ENCODE peak calls at places on chromosomes 16 and 17, in seven cellular contexts. One of them, this sample, is unnamed.

GRCh38 chr17:4721203-4722135 is 9.8 kb upstream of the MED11 start:
- DNase-seq in HFFc6: no peak
- DNase-seq in progenitor cell of endocrine pancreas: no peak
- DNase-seq in mucosa of descending colon: peak; percentile 85
- DNase-seq in brain microvascular endothelial cell: peak; percentile 45
- DNase-seq in GM20000: peak; percentile 27
- DNase-seq in dorsolateral prefrontal cortex: no peak
- DNase-seq in this sample: no peak

GRCh38 chr17:4950075-4950756 is 703 bp upstream of the ENO3 start:
- DNase-seq in mucosa of descending colon: peak; percentile 79
- DNase-seq in brain microvascular endothelial cell: no peak
- DNase-seq in dorsolateral prefrontal cortex: no peak
- DNase-seq in HFFc6: no peak
- DNase-seq in progenitor cell of endocrine pancreas: no peak
- DNase-seq in GM20000: no peak
- DNase-seq in this sample: peak; percentile 45

GRCh38 chr17:1312261-1312870 is 32.9 kb downstream of the TRARG1 start:
- DNase-seq in mucosa of descending colon: no peak
- DNase-seq in HFFc6: no peak
- DNase-seq in dorsolateral prefrontal cortex: no peak
- DNase-seq in brain microvascular endothelial cell: no peak
- DNase-seq in GM20000: no peak
- DNase-seq in progenitor cell of endocrine pancreas: peak; percentile 33
- DNase-seq in this sample: peak; percentile 85

GRCh38 chr16:68995011-68995504 is 110.4 kb upstream of the HAS3 start:
- DNase-seq in HFFc6: peak; percentile 69
- DNase-seq in dorsolateral prefrontal cortex: no peak
- DNase-seq in GM20000: no peak
- DNase-seq in progenitor cell of endocrine pancreas: no peak
- DNase-seq in mucosa of descending colon: peak; percentile 9
- DNase-seq in brain microvascular endothelial cell: peak; percentile 69
- DNase-seq in this sample: no peak

GRCh38 chr16:57422026-57422944 is 17.7 kb downstream of the CCL17 start:
- DNase-seq in mucosa of descending colon: peak; percentile 64
- DNase-seq in brain microvascular endothelial cell: peak; percentile 62
- DNase-seq in dorsolateral prefrontal cortex: no peak
- DNase-seq in GM20000: no peak
- DNase-seq in progenitor cell of endocrine pancreas: no peak
- DNase-seq in HFFc6: peak; percentile 41
- DNase-seq in this sample: peak; percentile 54

GRCh38 chr16:26005336-26005735 is 313.6 kb downstream of the HS3ST4 start:
- DNase-seq in mucosa of descending colon: no peak
- DNase-seq in dorsolateral prefrontal cortex: no peak
- DNase-seq in GM20000: no peak
- DNase-seq in brain microvascular endothelial cell: no peak
- DNase-seq in HFFc6: no peak
- DNase-seq in progenitor cell of endocrine pancreas: no peak
- DNase-seq in this sample: no peak

GRCh38 chr16:26169451-26169850 is 477.7 kb downstream of the HS3ST4 start:
- DNase-seq in dorsolateral prefrontal cortex: no peak
- DNase-seq in brain microvascular endothelial cell: no peak
- DNase-seq in GM20000: no peak
- DNase-seq in HFFc6: no peak
- DNase-seq in mucosa of descending colon: no peak
- DNase-seq in progenitor cell of endocrine pancreas: no peak
- DNase-seq in this sample: no peak

GRCh38 chr17:48724241-48725004 is 1.4 kb downstream of the PRAC2 start:
- DNase-seq in brain microvascular endothelial cell: peak; percentile 70
- DNase-seq in progenitor cell of endocrine pancreas: peak; percentile 77
- DNase-seq in GM20000: peak; percentile 77
- DNase-seq in HFFc6: peak; percentile 73
- DNase-seq in dorsolateral prefrontal cortex: peak; percentile 75
- DNase-seq in mucosa of descending colon: peak; percentile 98
- DNase-seq in this sample: peak; percentile 92

GRCh38 chr16:6247150-6247549 is 1085.5 kb upstream of the RBFOX1 start:
- DNase-seq in HFFc6: no peak
- DNase-seq in dorsolateral prefrontal cortex: no peak
- DNase-seq in brain microvascular endothelial cell: no peak
- DNase-seq in progenitor cell of endocrine pancreas: no peak
- DNase-seq in GM20000: no peak
- DNase-seq in mucosa of descending colon: no peak
- DNase-seq in this sample: no peak

GRCh38 chr17:43840814-43841213 is 6.2 kb upstream of the CD300LG start:
- DNase-seq in mucosa of descending colon: no peak
- DNase-seq in brain microvascular endothelial cell: peak; percentile 50
- DNase-seq in dorsolateral prefrontal cortex: no peak
- DNase-seq in GM20000: no peak
- DNase-seq in HFFc6: no peak
- DNase-seq in progenitor cell of endocrine pancreas: no peak
- DNase-seq in this sample: no peak

GRCh38 chr17:48045270-48046001 is 2.7 kb upstream of the NFE2L1 start:
- DNase-seq in dorsolateral prefrontal cortex: no peak
- DNase-seq in GM20000: no peak
- DNase-seq in mucosa of descending colon: peak; percentile 59
- DNase-seq in progenitor cell of endocrine pancreas: no peak
- DNase-seq in HFFc6: no peak
- DNase-seq in brain microvascular endothelial cell: no peak
- DNase-seq in this sample: no peak

GRCh38 chr17:49337900-49338299 is 24.1 kb downstream of the ZNF652 start:
- DNase-seq in dorsolateral prefrontal cortex: no peak
- DNase-seq in mucosa of descending colon: no peak
- DNase-seq in HFFc6: no peak
- DNase-seq in progenitor cell of endocrine pancreas: no peak
- DNase-seq in GM20000: no peak
- DNase-seq in brain microvascular endothelial cell: peak; percentile 37
- DNase-seq in this sample: no peak

GRCh38 chr17:44533533-44534246 is 23.6 kb upstream of the FZD2 start:
- DNase-seq in HFFc6: peak; percentile 80
- DNase-seq in progenitor cell of endocrine pancreas: peak; percentile 93
- DNase-seq in GM20000: peak; percentile 92
- DNase-seq in brain microvascular endothelial cell: peak; percentile 80
- DNase-seq in mucosa of descending colon: peak; percentile 91
- DNase-seq in dorsolateral prefrontal cortex: peak; percentile 78
- DNase-seq in this sample: peak; percentile 96

GRCh38 chr17:59914274-59914854 is 21.4 kb downstream of the RPS6KB1 start:
- DNase-seq in mucosa of descending colon: no peak
- DNase-seq in GM20000: peak; percentile 63
- DNase-seq in brain microvascular endothelial cell: no peak
- DNase-seq in HFFc6: peak; percentile 54
- DNase-seq in progenitor cell of endocrine pancreas: no peak
- DNase-seq in dorsolateral prefrontal cortex: no peak
- DNase-seq in this sample: no peak

GRCh38 chr17:27282054-27282501 is 11.8 kb upstream of the WSB1 start:
- DNase-seq in mucosa of descending colon: no peak
- DNase-seq in HFFc6: peak; percentile 40
- DNase-seq in progenitor cell of endocrine pancreas: no peak
- DNase-seq in GM20000: peak; percentile 52
- DNase-seq in brain microvascular endothelial cell: no peak
- DNase-seq in dorsolateral prefrontal cortex: no peak
- DNase-seq in this sample: no peak

GRCh38 chr17:73394523-73395450 is 83.0 kb upstream of the CDC42EP4 start:
- DNase-seq in HFFc6: no peak
- DNase-seq in mucosa of descending colon: no peak
- DNase-seq in progenitor cell of endocrine pancreas: no peak
- DNase-seq in GM20000: no peak
- DNase-seq in brain microvascular endothelial cell: no peak
- DNase-seq in dorsolateral prefrontal cortex: no peak
- DNase-seq in this sample: no peak

GRCh38 chr16:84286568-84287220 is 8.0 kb upstream of the WFDC1 start:
- DNase-seq in progenitor cell of endocrine pancreas: no peak
- DNase-seq in GM20000: no peak
- DNase-seq in mucosa of descending colon: peak; percentile 24
- DNase-seq in HFFc6: no peak
- DNase-seq in brain microvascular endothelial cell: peak; percentile 16
- DNase-seq in dorsolateral prefrontal cortex: no peak
- DNase-seq in this sample: peak; percentile 53

GRCh38 chr17:68853439-68853838 is 101.8 kb downstream of the ABCA8 start:
- DNase-seq in HFFc6: no peak
- DNase-seq in brain microvascular endothelial cell: no peak
- DNase-seq in GM20000: no peak
- DNase-seq in dorsolateral prefrontal cortex: no peak
- DNase-seq in progenitor cell of endocrine pancreas: no peak
- DNase-seq in mucosa of descending colon: no peak
- DNase-seq in this sample: no peak

GRCh38 chr16:68590201-68590994 is 51.3 kb downstream of the ZFP90 start:
- DNase-seq in dorsolateral prefrontal cortex: peak; percentile 68
- DNase-seq in GM20000: peak; percentile 67
- DNase-seq in mucosa of descending colon: peak; percentile 64
- DNase-seq in progenitor cell of endocrine pancreas: peak; percentile 59
- DNase-seq in brain microvascular endothelial cell: peak; percentile 42
- DNase-seq in HFFc6: peak; percentile 46
- DNase-seq in this sample: peak; percentile 85

GRCh38 chr17:39739020-39739884 is 1.5 kb downstream of the GRB7 start:
- DNase-seq in GM20000: no peak
- DNase-seq in dorsolateral prefrontal cortex: no peak
- DNase-seq in progenitor cell of endocrine pancreas: peak; percentile 48
- DNase-seq in mucosa of descending colon: peak; percentile 95
- DNase-seq in brain microvascular endothelial cell: no peak
- DNase-seq in HFFc6: peak; percentile 27
- DNase-seq in this sample: no peak

GRCh38 chr17:4968166-4968915 is 724 bp upstream of the SPAG7 start:
- DNase-seq in dorsolateral prefrontal cortex: peak; percentile 47
- DNase-seq in progenitor cell of endocrine pancreas: peak; percentile 28
- DNase-seq in brain microvascular endothelial cell: no peak
- DNase-seq in HFFc6: no peak
- DNase-seq in mucosa of descending colon: no peak
- DNase-seq in GM20000: no peak
- DNase-seq in this sample: peak; percentile 64

GRCh38 chr16:85176541-85177447 is 64.5 kb upstream of the CIBAR2 start:
- DNase-seq in dorsolateral prefrontal cortex: no peak
- DNase-seq in brain microvascular endothelial cell: no peak
- DNase-seq in HFFc6: no peak
- DNase-seq in GM20000: no peak
- DNase-seq in progenitor cell of endocrine pancreas: no peak
- DNase-seq in mucosa of descending colon: no peak
- DNase-seq in this sample: no peak

GRCh38 chr16:54176376-54176901 is 110.1 kb downstream of the IRX3 start:
- DNase-seq in mucosa of descending colon: peak; percentile 3
- DNase-seq in dorsolateral prefrontal cortex: no peak
- DNase-seq in brain microvascular endothelial cell: no peak
- DNase-seq in progenitor cell of endocrine pancreas: peak; percentile 37
- DNase-seq in GM20000: no peak
- DNase-seq in HFFc6: no peak
- DNase-seq in this sample: no peak

GRCh38 chr16:84482001-84482891 is 22.2 kb downstream of the MEAK7 start:
- DNase-seq in GM20000: no peak
- DNase-seq in HFFc6: no peak
- DNase-seq in dorsolateral prefrontal cortex: peak; percentile 50
- DNase-seq in progenitor cell of endocrine pancreas: no peak
- DNase-seq in mucosa of descending colon: no peak
- DNase-seq in brain microvascular endothelial cell: no peak
- DNase-seq in this sample: no peak

DNA sequence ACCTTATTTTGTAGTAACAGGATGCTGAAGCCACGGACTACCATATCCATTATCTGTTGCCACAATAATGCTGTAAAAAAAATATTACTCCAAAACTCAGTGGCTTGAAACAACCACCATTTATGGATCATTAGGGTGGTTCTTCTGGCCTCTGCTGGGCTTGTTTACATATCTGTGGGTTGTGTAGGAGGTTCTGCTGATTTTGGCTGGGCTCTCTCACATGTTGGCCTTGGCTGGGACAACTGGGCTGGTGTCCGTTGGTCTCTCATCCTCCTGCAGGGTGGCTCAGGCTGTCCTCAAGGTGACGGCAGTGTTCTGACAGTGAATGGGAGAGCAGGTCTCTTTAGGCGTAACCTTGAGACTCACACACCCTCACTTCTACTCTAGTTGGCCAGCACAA is 76.0 kb downstream of the GPR139 start:
- DNase-seq in GM20000: no peak
- DNase-seq in dorsolateral prefrontal cortex: no peak
- DNase-seq in brain microvascular endothelial cell: no peak
- DNase-seq in mucosa of descending colon: no peak
- DNase-seq in HFFc6: no peak
- DNase-seq in progenitor cell of endocrine pancreas: no peak
- DNase-seq in this sample: no peak
- TF ChIP-seq CTCF in GM20000: no peak
- TF ChIP-seq CTCF in dorsolateral prefrontal cortex: no peak
- TF ChIP-seq CTCF in brain microvascular endothelial cell: no peak
- TF ChIP-seq CTCF in mucosa of descending colon: no peak
- TF ChIP-seq CTCF in HFFc6: no peak
- TF ChIP-seq CTCF in progenitor cell of endocrine pancreas: no peak
- TF ChIP-seq CTCF in this sample: no peak

GRCh38 chr17:17849863-17850373 is 13.1 kb upstream of the SREBF1 start:
- DNase-seq in dorsolateral prefrontal cortex: no peak
- DNase-seq in brain microvascular endothelial cell: peak; percentile 76
- DNase-seq in progenitor cell of endocrine pancreas: no peak
- DNase-seq in HFFc6: no peak
- DNase-seq in mucosa of descending colon: peak; percentile 56
- DNase-seq in GM20000: peak; percentile 76
- DNase-seq in this sample: no peak
- TF ChIP-seq CTCF in dorsolateral prefrontal cortex: peak; percentile 44
- TF ChIP-seq CTCF in brain microvascular endothelial cell: peak; percentile 66
- TF ChIP-seq CTCF in progenitor cell of endocrine pancreas: peak; percentile 17
- TF ChIP-seq CTCF in HFFc6: peak; percentile 54
- TF ChIP-seq CTCF in mucosa of descending colon: no peak
- TF ChIP-seq CTCF in GM20000: no peak
- TF ChIP-seq CTCF in this sample: peak; percentile 10

GRCh38 chr16:3112058-3112880 is at the start of gene ZNF205:
- DNase-seq in GM20000: no peak
- DNase-seq in dorsolateral prefrontal cortex: peak; percentile 89
- DNase-seq in brain microvascular endothelial cell: peak; percentile 60
- DNase-seq in mucosa of descending colon: peak; percentile 86
- DNase-seq in progenitor cell of endocrine pancreas: peak; percentile 67
- DNase-seq in HFFc6: peak; percentile 54
- DNase-seq in this sample: peak; percentile 88
- TF ChIP-seq CTCF in GM20000: no peak
- TF ChIP-seq CTCF in dorsolateral prefrontal cortex: peak; percentile 42
- TF ChIP-seq CTCF in brain microvascular endothelial cell: no peak
- TF ChIP-seq CTCF in mucosa of descending colon: no peak
- TF ChIP-seq CTCF in progenitor cell of endocrine pancreas: no peak
- TF ChIP-seq CTCF in HFFc6: no peak
- TF ChIP-seq CTCF in this sample: no peak

DNA sequence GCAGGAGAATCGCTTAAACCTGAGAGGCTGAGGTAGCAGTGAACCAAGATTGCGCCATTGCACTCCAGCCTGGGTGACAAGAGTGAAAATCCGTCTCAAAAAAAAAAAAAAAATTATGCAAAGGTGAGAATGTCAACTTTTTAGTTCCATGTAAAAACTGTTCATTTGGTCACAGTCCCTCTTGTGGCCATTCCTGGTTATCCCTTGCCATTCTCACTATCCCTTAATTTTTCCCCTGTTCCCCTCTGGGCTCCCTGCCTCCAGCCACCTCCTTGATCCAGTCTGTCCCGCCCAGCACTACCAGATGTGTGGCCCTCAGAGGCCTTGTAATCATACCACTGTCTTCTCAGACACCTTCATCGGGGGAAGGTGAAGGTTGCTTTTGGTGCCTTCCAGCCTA is 23.4 kb downstream of the DCAF7 start:
- DNase-seq in progenitor cell of endocrine pancreas: no peak
- DNase-seq in mucosa of descending colon: no peak
- DNase-seq in GM20000: no peak
- DNase-seq in brain microvascular endothelial cell: no peak
- DNase-seq in dorsolateral prefrontal cortex: no peak
- DNase-seq in HFFc6: no peak
- DNase-seq in this sample: no peak
- TF ChIP-seq CTCF in progenitor cell of endocrine pancreas: peak; percentile 54
- TF ChIP-seq CTCF in mucosa of descending colon: no peak
- TF ChIP-seq CTCF in GM20000: no peak
- TF ChIP-seq CTCF in brain microvascular endothelial cell: peak; percentile 51
- TF ChIP-seq CTCF in dorsolateral prefrontal cortex: no peak
- TF ChIP-seq CTCF in HFFc6: peak; percentile 75
- TF ChIP-seq CTCF in this sample: peak; percentile 71

GRCh38 chr17:72357764-72358365 is 237.0 kb downstream of the SOX9 start:
- DNase-seq in GM20000: no peak
- DNase-seq in brain microvascular endothelial cell: no peak
- DNase-seq in mucosa of descending colon: no peak
- DNase-seq in progenitor cell of endocrine pancreas: no peak
- DNase-seq in dorsolateral prefrontal cortex: no peak
- DNase-seq in HFFc6: no peak
- DNase-seq in this sample: no peak
- TF ChIP-seq CTCF in GM20000: no peak
- TF ChIP-seq CTCF in brain microvascular endothelial cell: no peak
- TF ChIP-seq CTCF in mucosa of descending colon: no peak
- TF ChIP-seq CTCF in progenitor cell of endocrine pancreas: no peak
- TF ChIP-seq CTCF in dorsolateral prefrontal cortex: no peak
- TF ChIP-seq CTCF in HFFc6: no peak
- TF ChIP-seq CTCF in this sample: no peak

This sample was measured in glutamatergic neuron.